ENCODE peak calls at places on chromosomes 5 and 9, in five cellular contexts. J is prostate gland; H is H9; Z is tibial nerve; V is CD8-positive, alpha-beta memory T cell. A is an unnamed sample.

GRCh38 chr9:31541626-31542025 is 842.8 kb upstream of the ACO1 start:
- DNase-seq in Z (no peak), V (no peak), H (no peak), J (no peak), A (no peak)

GRCh38 chr9:38622083-38622674 is 1.8 kb upstream of the ANKRD18A start:
- DNase-seq in V (no peak), Z (no peak), H (peak; percentile 53), J (peak; percentile 16), A (no peak)

GRCh38 chr5:132265336-132266030 is 8.0 kb downstream of the PDLIM4 start:
- DNase-seq in Z (peak; percentile 57), V (no peak), J (peak; percentile 67), H (peak; percentile 28), A (no peak)

GRCh38 chr5:97266576-97266975 is 83.5 kb upstream of the RIOK2 start:
- DNase-seq in V (no peak), J (no peak), H (no peak), Z (peak; percentile 9), A (no peak)

GRCh38 chr5:61631438-61631941 is 299.4 kb downstream of the ZSWIM6 start:
- DNase-seq in J (no peak), H (no peak), Z (peak; percentile 39), V (no peak), A (peak; percentile 84)

GRCh38 chr5:34496258-34496657 is 159.9 kb upstream of the RAI14 start:
- DNase-seq in V (no peak), H (peak; percentile 51), J (no peak), Z (no peak), A (no peak)

GRCh38 chr5:77230727-77231469 is 20.4 kb downstream of the PDE8B start:
- DNase-seq in V (no peak), H (no peak), J (no peak), Z (no peak), A (no peak)

GRCh38 chr5:87899109-87900100 is 369.2 kb downstream of the TMEM161B start:
- DNase-seq in Z (peak; percentile 76), H (no peak), J (no peak), V (no peak), A (peak; percentile 34)

GRCh38 chr9:105539452-105539851 is 18.5 kb upstream of the FKTN start:
- DNase-seq in J (no peak), Z (no peak), H (no peak), V (no peak), A (no peak)

GRCh38 chr5:32173394-32174010 is 617 bp downstream of the GOLPH3 start:
- DNase-seq in V (peak; percentile 64), J (peak; percentile 43), Z (peak; percentile 64), H (peak; percentile 70), A (peak; percentile 54)

GRCh38 chr5:34608368-34608767 is 47.8 kb upstream of the RAI14 start:
- DNase-seq in H (no peak), J (no peak), V (no peak), Z (no peak), A (no peak)

GRCh38 chr9:6877671-6878161 is 119.9 kb downstream of the KDM4C start:
- DNase-seq in Z (no peak), J (no peak), H (no peak), V (no peak), A (no peak)

GRCh38 chr5:71658916-71659661 is 60.0 kb upstream of the CARTPT start:
- DNase-seq in H (no peak), J (no peak), Z (no peak), V (no peak), A (no peak)

GRCh38 chr9:133467101-133467500 is 7.3 kb downstream of the CACFD1 start:
- DNase-seq in H (peak; percentile 77), V (no peak), J (no peak), Z (no peak), A (no peak)

GRCh38 chr5:154138701-154139100 is 51.8 kb upstream of the GALNT10 start:
- DNase-seq in Z (no peak), V (no peak), H (no peak), J (no peak), A (peak; percentile 14)

GRCh38 chr5:11384441-11385250 is 519.6 kb downstream of the CTNND2 start:
- DNase-seq in V (no peak), J (peak; percentile 60), H (peak; percentile 39), Z (no peak), A (peak; percentile 45)

GRCh38 chr5:59317023-59317771 is 576.3 kb downstream of the PDE4D start:
- DNase-seq in J (peak; percentile 72), H (no peak), V (no peak), Z (peak; percentile 19), A (no peak)

GRCh38 chr5:54742417-54742889 is 224.9 kb downstream of the SNX18 start:
- DNase-seq in V (no peak), J (no peak), Z (no peak), H (no peak), A (no peak)

GRCh38 chr5:137743031-137743640 is 7.2 kb upstream of the KLHL3 start:
- DNase-seq in H (peak; percentile 71), V (peak; percentile 69), J (peak; percentile 52), Z (peak; percentile 65), A (no peak)

GRCh38 chr9:91207889-91208651 is 153.6 kb downstream of the AUH start:
- DNase-seq in V (no peak), J (no peak), Z (no peak), H (no peak), A (no peak)

GRCh38 chr9:18437315-18438200 is 36.4 kb upstream of the ADAMTSL1 start:
- DNase-seq in Z (peak; percentile 19), H (no peak), V (no peak), J (no peak), A (no peak)

GRCh38 chr9:88942411-88942810 is 48.9 kb upstream of the S1PR3 start:
- DNase-seq in V (no peak), J (no peak), Z (no peak), H (no peak), A (no peak)

GRCh38 chr5:96072138-96072790 is 110.6 kb upstream of the ELL2 start:
- DNase-seq in Z (no peak), V (no peak), J (no peak), H (no peak), A (no peak)

GRCh38 chr9:120742951-120743416 is 28.7 kb upstream of the MEGF9 start:
- DNase-seq in V (no peak), H (no peak), J (no peak), Z (no peak), A (no peak)

GRCh38 chr5:125227333-125228075 is 481.1 kb upstream of the ZNF608 start:
- DNase-seq in Z (no peak), V (no peak), J (no peak), H (peak; percentile 54), A (no peak)

GRCh38 chr9:37433754-37434435 is 11.4 kb downstream of the GRHPR start:
- DNase-seq in H (peak; percentile 73), Z (no peak), J (no peak), V (no peak), A (peak; percentile 46)

GRCh38 chr9:132351404-132352050 is 3.3 kb downstream of the SETX start:
- DNase-seq in J (no peak), V (no peak), Z (no peak), H (no peak), A (no peak)

GRCh38 chr9:132348676-132349075 is 6.1 kb downstream of the SETX start:
- DNase-seq in V (no peak), H (no peak), J (no peak), Z (no peak), A (no peak)

GRCh38 chr9:132354645-132355355 is at the start of gene SETX:
- DNase-seq in H (peak; percentile 98), V (peak; percentile 97), Z (peak; percentile 93), J (peak; percentile 96), A (peak; percentile 96)

GRCh38 chr9:132346177-132346576 is 8.6 kb downstream of the SETX start:
- DNase-seq in H (no peak), V (no peak), Z (no peak), J (no peak), A (no peak)

DNA sequence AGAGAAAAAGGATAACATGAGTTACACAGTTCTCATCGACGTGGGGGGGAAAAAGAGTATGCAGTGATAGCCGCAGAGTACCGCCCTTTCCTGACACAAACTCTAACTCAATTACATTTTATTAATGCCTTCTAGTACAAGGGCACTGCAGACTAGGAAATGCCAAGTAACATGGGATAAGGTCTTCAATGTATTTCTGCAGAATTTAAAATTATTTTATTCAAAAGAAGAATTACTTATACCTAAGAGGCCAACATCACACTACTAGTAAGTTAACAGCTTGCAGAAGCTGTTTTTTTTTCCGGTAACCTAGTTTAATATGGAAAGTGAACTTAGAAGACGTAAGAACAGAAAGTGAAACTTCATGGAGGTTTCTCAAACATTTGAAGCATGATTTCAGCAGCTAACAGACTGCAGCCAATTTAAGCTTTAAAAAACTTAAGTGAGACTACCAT is 3.9 kb downstream of the SETX start:
- DNase-seq in Z (no peak), J (no peak), V (peak; percentile 53), H (no peak), A (no peak)
- H3K27ac ChIP-seq in Z (peak overlapping the region; percentile 28), J (peak overlapping the region; percentile 16), V (no peak overlapping the region), H (no peak overlapping the region), A (no peak overlapping the region)

GRCh38 chr9:15512204-15512603 is 1.4 kb upstream of the PSIP1 start:
- DNase-seq in Z (no peak), J (no peak), V (no peak), H (no peak), A (no peak)
- H3K27ac ChIP-seq in Z (peak overlapping the region; percentile 96), J (no peak overlapping the region), V (peak overlapping the region; percentile 87), H (peak overlapping the region; percentile 81), A (no peak overlapping the region)

DNA sequence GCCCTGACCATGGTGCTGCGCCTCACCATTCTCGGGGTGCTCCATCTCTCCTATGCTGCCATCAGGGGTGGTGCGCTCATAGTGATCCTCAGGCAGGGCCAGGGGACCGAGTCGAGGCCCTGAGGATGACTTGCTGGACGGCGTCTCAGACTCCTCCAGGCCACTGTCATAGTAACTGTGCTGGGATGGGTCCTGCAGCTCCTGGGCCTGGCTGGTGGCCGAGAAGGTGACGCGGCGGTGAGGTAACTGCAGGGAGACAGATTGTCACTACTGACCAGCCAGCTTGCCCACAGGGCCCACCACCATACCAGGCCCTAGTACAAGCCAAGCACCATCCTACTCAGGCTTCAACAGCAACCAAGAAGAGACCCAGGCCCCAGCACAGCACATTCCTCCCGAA is 21.0 kb downstream of the PCDH1 start:
- DNase-seq in H (no peak), Z (no peak), J (no peak), V (no peak), A (peak; percentile 71)
- H3K27ac ChIP-seq in H (no peak overlapping the region), Z (no peak overlapping the region), J (no peak overlapping the region), V (no peak overlapping the region), A (no peak overlapping the region)

GRCh38 chr5:95070453-95070852 is 214.4 kb downstream of the MCTP1 start:
- DNase-seq in H (no peak), V (no peak), Z (no peak), J (no peak), A (no peak)
- H3K27ac ChIP-seq in H (no peak overlapping the region), V (no peak overlapping the region), Z (no peak overlapping the region), J (no peak overlapping the region), A (no peak overlapping the region)

DNA sequence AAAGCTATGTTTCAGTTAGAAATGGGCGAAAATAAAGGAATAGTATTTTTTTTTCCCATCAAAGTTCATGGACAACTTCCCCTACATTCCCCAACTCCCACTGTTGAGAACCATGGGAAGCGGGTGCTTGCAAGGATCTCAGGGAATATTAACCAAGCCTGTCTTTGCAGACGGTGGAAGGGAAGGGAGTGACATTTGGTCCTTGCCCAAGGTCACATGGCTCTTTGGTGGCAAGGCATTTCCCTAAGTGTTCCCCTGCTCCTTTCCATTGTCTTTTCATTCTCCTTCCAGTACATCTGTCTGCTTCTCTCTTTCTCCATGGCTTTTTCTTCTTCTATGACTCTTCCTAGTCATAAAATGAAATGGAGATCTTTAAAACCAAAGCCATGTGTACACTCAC is 19.0 kb downstream of the C9orf57 start:
- DNase-seq in H (no peak), J (no peak), V (no peak), Z (no peak), A (no peak)
- H3K27ac ChIP-seq in H (no peak overlapping the region), J (no peak overlapping the region), V (no peak overlapping the region), Z (no peak overlapping the region), A (no peak overlapping the region)